ENCODE peak calls at places on chromosomes 1 and 21, in six cellular contexts. Y is K562, V is neuronal stem cell, L is neural progenitor cell, I is mesendoderm, E is fibroblast of lung. K is an unnamed sample.

GRCh38 chr21:44817506-44817880 is 369 bp downstream of the SUMO3 start:
- DNase-seq in Y (peak), V (peak), L (peak), I (peak), E (peak), K (peak)

GRCh38 chr1:202811296-202812175 is 782 bp downstream of the PCAT6 start:
- DNase-seq in Y (peak), V (no peak), L (no peak), I (peak), E (no peak), K (peak)

GRCh38 chr21:17572431-17572830 is 40.3 kb downstream of the BTG3 start:
- DNase-seq in Y (no peak), V (no peak), L (no peak), I (no peak), E (no peak), K (no peak)

GRCh38 chr1:30809514-30810263 is 52.1 kb upstream of the LAPTM5 start:
- DNase-seq in Y (peak), V (no peak), L (peak), I (peak), E (peak), K (peak)

GRCh38 chr1:185244015-185244747 is 72.9 kb downstream of the IVNS1ABP start:
- DNase-seq in Y (no peak), V (no peak), L (no peak), I (no peak), E (peak), K (no peak)

GRCh38 chr1:17412093-17412870 is 27.2 kb downstream of the RCC2 start:
- DNase-seq in Y (no peak), V (no peak), L (no peak), I (no peak), E (no peak), K (no peak)

GRCh38 chr1:240539700-240540414 is 72.1 kb downstream of the GREM2 start:
- DNase-seq in Y (no peak), V (no peak), L (no peak), I (no peak), E (no peak), K (no peak)

GRCh38 chr1:97797403-97798183 is 123.2 kb downstream of the DPYD start:
- DNase-seq in Y (no peak), V (no peak), L (no peak), I (no peak), E (peak), K (no peak)

GRCh38 chr1:220879509-220880366 is 495 bp downstream of the HLX start:
- DNase-seq in Y (peak), V (no peak), L (peak), I (peak), E (peak), K (peak)

GRCh38 chr1:6330410-6330827 is 63.1 kb downstream of the ACOT7 start:
- DNase-seq in Y (no peak), V (no peak), L (no peak), I (no peak), E (peak), K (no peak)
- H3K9ac ChIP-seq in Y (no peak), V (no peak), L (peak), I (no peak), E (no peak), K (no peak)

GRCh38 chr1:91807921-91808620 is 77.9 kb downstream of the TGFBR3 start:
- DNase-seq in Y (no peak), V (no peak), L (no peak), I (no peak), E (no peak), K (no peak)

GRCh38 chr1:91805343-91805801 is 80.6 kb downstream of the TGFBR3 start:
- DNase-seq in Y (no peak), V (no peak), L (no peak), I (no peak), E (no peak), K (no peak)

GRCh38 chr1:91806777-91807700 is 78.9 kb downstream of the TGFBR3 start:
- DNase-seq in Y (no peak), V (no peak), L (no peak), I (no peak), E (peak), K (no peak)

GRCh38 chr1:91804546-91805023 is 81.4 kb downstream of the TGFBR3 start:
- DNase-seq in Y (peak), V (no peak), L (no peak), I (no peak), E (peak), K (no peak)

GRCh38 chr1:91806146-91806545 is 79.8 kb downstream of the TGFBR3 start:
- DNase-seq in Y (no peak), V (no peak), L (no peak), I (no peak), E (no peak), K (no peak)
- H3K4me3 ChIP-seq in Y (no peak), V (no peak), L (no peak), I (no peak), E (no peak), K (no peak)

DNA sequence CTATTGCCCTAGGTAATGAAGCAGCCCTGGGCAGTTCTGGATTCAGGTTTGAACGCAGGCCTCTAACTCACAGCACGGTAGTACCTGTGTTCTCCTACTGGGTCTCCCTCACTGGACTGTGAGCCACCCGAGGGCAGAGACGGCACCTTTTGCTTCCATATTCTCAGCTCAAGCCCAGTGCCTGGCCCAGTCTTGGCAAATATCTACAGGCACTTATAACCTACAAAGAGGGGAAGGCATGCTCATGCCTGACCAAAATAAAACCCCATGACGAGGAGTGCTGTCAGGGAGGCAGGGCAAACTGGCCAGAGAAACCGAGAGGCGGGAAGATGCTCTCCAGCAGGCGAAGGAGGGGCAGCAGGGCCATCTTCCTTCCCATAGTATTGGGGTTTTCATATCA is 91.1 kb downstream of the DDX20 start:
- DNase-seq in Y (no peak), V (no peak), L (no peak), I (no peak), E (no peak), K (no peak)
- H3K9ac ChIP-seq in Y (no peak), V (no peak), L (no peak), I (no peak), E (no peak), K (no peak)

GRCh38 chr1:7826363-7826762 is 26.5 kb downstream of the UTS2 start:
- DNase-seq in Y (no peak), V (no peak), L (no peak), I (no peak), E (no peak), K (no peak)
- H3K4me3 ChIP-seq in Y (peak), V (no peak), L (no peak), I (no peak), E (no peak), K (no peak)

DNA sequence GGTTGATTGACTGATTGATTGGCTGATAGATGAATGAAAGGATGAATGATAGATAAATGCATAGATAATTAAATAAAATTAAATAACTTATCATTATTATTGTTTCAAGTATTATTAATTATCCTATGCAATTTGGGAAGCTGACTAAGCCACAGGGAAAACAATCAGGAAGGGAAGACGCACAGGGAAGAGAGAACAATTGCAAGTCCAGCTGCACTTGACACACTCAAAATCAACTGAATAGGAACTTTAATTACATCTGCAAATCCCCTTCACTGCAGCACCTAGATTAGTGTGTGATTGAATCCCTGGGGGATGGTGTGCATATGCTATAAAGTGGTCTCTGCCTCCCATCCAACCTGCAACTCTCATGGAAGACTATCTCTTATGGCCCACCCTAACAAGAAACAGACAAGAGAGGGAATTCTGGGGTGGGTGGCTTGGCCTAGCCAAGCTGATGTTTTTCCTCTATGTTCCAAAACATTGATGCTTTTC is 161.1 kb upstream of the FGGY start:
- DNase-seq in Y (no peak), V (no peak), L (no peak), I (no peak), E (no peak), K (no peak)
- H3K9ac ChIP-seq in Y (no peak), V (no peak), L (no peak), I (no peak), E (no peak), K (no peak)

DNA sequence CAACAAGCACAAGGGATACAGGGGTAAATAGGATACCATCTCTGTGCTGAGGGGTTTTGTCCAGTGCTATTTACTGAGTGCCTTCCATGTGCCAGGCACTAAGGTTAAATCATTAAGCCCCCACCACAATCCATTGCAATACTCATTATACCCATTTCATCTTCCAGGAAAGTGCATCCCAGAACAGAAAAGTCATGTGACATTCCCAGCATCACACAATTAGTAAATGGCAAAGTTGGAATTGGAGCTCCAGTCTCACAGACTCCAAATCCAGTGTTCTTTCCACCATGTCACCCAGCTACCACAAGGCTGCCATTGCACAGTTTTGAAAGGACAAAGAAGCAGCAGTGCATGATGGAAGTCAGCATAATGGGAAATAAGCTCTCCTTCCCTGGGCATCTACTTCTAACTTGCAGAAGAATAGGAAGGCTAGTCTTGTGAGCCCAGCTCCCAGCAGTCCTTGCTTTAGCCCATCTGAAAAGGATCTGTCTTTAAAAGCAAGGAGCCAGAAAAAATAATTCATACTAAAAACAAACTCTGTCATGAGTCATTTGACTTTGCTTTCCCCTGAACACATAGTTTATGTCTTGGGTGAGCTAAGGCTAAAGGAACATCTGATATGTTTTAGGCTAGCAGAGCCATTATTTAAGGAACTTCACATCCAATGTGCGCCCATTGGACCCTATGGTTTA is 111.4 kb upstream of the HOOK1 start:
- DNase-seq in Y (no peak), V (no peak), L (no peak), I (no peak), E (peak), K (no peak)
- H3K4me3 ChIP-seq in Y (no peak), V (no peak), L (no peak), I (no peak), E (no peak), K (no peak)

GRCh38 chr1:44212355-44213221 is 683 bp upstream of the DMAP1 start:
- DNase-seq in Y (no peak), V (no peak), L (no peak), I (no peak), E (no peak), K (no peak)
- H3K9ac ChIP-seq in Y (peak), V (no peak), L (no peak), I (peak), E (no peak), K (no peak)

GRCh38 chr1:59063501-59063900 is 233.4 kb upstream of the FGGY start:
- DNase-seq in Y (no peak), V (peak), L (peak), I (no peak), E (no peak), K (peak)
- H3K4me3 ChIP-seq in Y (no peak), V (no peak), L (no peak), I (no peak), E (no peak), K (peak)